ENCODE peak calls at places on chromosome 6, in eight cellular contexts. X is CD8-positive, alpha-beta memory T cell; P is mucosa of descending colon; S is NCI-H1417; N is fibroblast of the aortic adventitia; V is T-helper 2 cell treated with Interferon-gamma antibody and Interleukin-4, amounts not matched to agents 5 μg/mL and 100 μg/mL, for 36 hours; O is Calu3; H is mammary epithelial cell. L is an unnamed sample.
A peak's percentile ranks its signal among the peaks of the same experiment; 100 is the strongest.

GRCh38 chr6:35359744-35360348 is 17.5 kb downstream of the PPARD start:
- DNase-seq in X (no peak), P (no peak), S (no peak), N (peak; percentile 96), V (no peak), O (peak; percentile 10), H (no peak), L (no peak)

GRCh38 chr6:43489277-43490072 is 12.1 kb downstream of the TJAP1 start:
- DNase-seq in X (no peak), P (no peak), S (no peak), N (no peak), V (no peak), O (no peak), H (no peak), L (no peak)

GRCh38 chr6:135667694-135668455 is 170.3 kb upstream of the AHI1 start:
- DNase-seq in X (no peak), P (no peak), S (peak; percentile 42), N (peak; percentile 61), V (no peak), O (peak; percentile 1), H (peak; percentile 23), L (no peak)

GRCh38 chr6:153117986-153118886 is 12.8 kb downstream of the RGS17 start:
- DNase-seq in X (no peak), P (no peak), S (no peak), N (peak; percentile 76), V (no peak), O (no peak), H (peak; percentile 88), L (no peak)

GRCh38 chr6:88982720-88983119 is 19.3 kb upstream of the RNGTT start:
- DNase-seq in X (no peak), P (no peak), S (peak; percentile 63), N (peak; percentile 93), V (peak; percentile 20), O (no peak), H (peak; percentile 78), L (no peak)

GRCh38 chr6:159762681-159763293 is 942 bp downstream of the ACAT2 start:
- DNase-seq in X (peak; percentile 16), P (peak; percentile 77), S (no peak), N (peak; percentile 12), V (peak; percentile 24), O (no peak), H (peak; percentile 50), L (peak; percentile 70)

GRCh38 chr6:78947962-78948361 is 80.6 kb downstream of the IRAK1BP1 start:
- DNase-seq in X (no peak), P (no peak), S (no peak), N (peak; percentile 24), V (no peak), O (no peak), H (no peak), L (no peak)

GRCh38 chr6:158611600-158612041 is 32.9 kb downstream of the DYNLT1 start:
- DNase-seq in X (no peak), P (no peak), S (no peak), N (no peak), V (no peak), O (no peak), H (peak; percentile 40), L (no peak)

GRCh38 chr6:19159087-19159486 is 678.1 kb upstream of the ID4 start:
- DNase-seq in X (no peak), P (no peak), S (no peak), N (peak; percentile 2), V (no peak), O (no peak), H (no peak), L (no peak)

GRCh38 chr6:163585932-163586437 is 171.5 kb downstream of the QKI start:
- DNase-seq in X (no peak), P (no peak), S (no peak), N (peak; percentile 90), V (no peak), O (peak; percentile 66), H (peak; percentile 53), L (no peak)